ENCODE peak calls at places on chromosomes 13 and 19, in ten cellular contexts. L, W, X, M, Z, T, V, S, E and J are unnamed samples.

GRCh38 chr19:52665047-52665446 is 26.9 kb upstream of the ZNF83 start:
- DNase-seq in L (no peak), W (no peak), X (no peak), M (no peak), Z (no peak), T (no peak), V (no peak), S (no peak), E (no peak), J (no peak)

GRCh38 chr13:98581971-98582702 is 5.2 kb upstream of the STK24 start:
- DNase-seq in L (no peak), W (no peak), X (no peak), M (no peak), Z (no peak), T (no peak), V (peak; percentile 21), S (no peak), E (no peak), J (no peak)

GRCh38 chr19:41431426-41432386 is 4.5 kb upstream of the B3GNT8 start:
- DNase-seq in L (no peak), W (no peak), X (no peak), M (peak; percentile 71), Z (peak; percentile 83), T (peak; percentile 35), V (peak; percentile 29), S (peak; percentile 51), E (no peak), J (peak; percentile 15)

GRCh38 chr13:45370922-45371406 is 30.0 kb upstream of the TPT1 start:
- DNase-seq in L (peak; percentile 90), W (peak; percentile 72), X (peak; percentile 65), M (peak; percentile 71), Z (peak; percentile 73), T (peak; percentile 69), V (peak; percentile 43), S (peak; percentile 93), E (peak; percentile 65), J (peak; percentile 67)

GRCh38 chr13:24500977-24501376 is 11.6 kb downstream of the PARP4 start:
- DNase-seq in L (no peak), W (no peak), X (no peak), M (no peak), Z (no peak), T (peak; percentile 59), V (no peak), S (no peak), E (no peak), J (no peak)

GRCh38 chr13:96449920-96450319 is 360.0 kb downstream of the HS6ST3 start:
- DNase-seq in L (no peak), W (no peak), X (no peak), M (no peak), Z (no peak), T (no peak), V (no peak), S (no peak), E (no peak), J (no peak)

GRCh38 chr19:49282184-49282583 is 42.8 kb downstream of the SLC6A16 start:
- DNase-seq in L (no peak), W (no peak), X (no peak), M (no peak), Z (no peak), T (no peak), V (no peak), S (no peak), E (no peak), J (no peak)

GRCh38 chr19:58543826-58544590 is at the start of gene TRIM28:
- DNase-seq in L (peak; percentile 97), W (peak; percentile 99), X (peak; percentile 100), M (peak; percentile 98), Z (peak; percentile 98), T (peak; percentile 99), V (peak; percentile 100), S (peak; percentile 98), E (peak; percentile 99), J (peak; percentile 100)

GRCh38 chr19:13899393-13899792 is 6.5 kb downstream of the BRME1 start:
- DNase-seq in L (no peak), W (no peak), X (no peak), M (no peak), Z (no peak), T (no peak), V (no peak), S (no peak), E (no peak), J (no peak)

GRCh38 chr19:719081-719512 is 10.4 kb downstream of the PALM start:
- DNase-seq in L (no peak), W (peak; percentile 67), X (no peak), M (no peak), Z (no peak), T (no peak), V (no peak), S (peak; percentile 43), E (no peak), J (no peak)

DNA sequence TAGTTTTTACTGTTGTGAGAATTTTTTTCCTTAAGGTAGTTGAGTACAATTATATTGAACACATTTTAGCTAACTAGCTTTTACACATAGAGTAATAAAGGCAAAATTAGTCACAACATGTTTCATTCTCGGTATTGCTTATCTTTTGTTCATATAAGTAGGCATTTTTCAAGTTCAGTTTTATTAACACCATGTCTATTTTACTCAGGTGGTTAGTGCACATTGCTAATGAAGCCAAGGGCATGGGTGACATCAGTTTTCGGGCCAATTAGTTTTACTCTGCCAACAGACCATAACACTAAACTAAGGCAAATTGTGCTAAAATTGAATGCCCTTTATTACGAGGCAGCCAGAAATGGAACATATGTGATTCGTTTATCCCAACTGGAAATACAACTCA is 19.6 kb upstream of the PCDH17 start:
- DNase-seq in L (no peak), W (no peak), X (no peak), M (no peak), Z (no peak), T (no peak), V (no peak), S (no peak), E (no peak), J (no peak)
- TF ChIP-seq CTCF in L (no peak), W (no peak), X (no peak), M (no peak), Z (no peak), T (no peak), V (no peak), S (no peak), E (no peak), J (no peak)

GRCh38 chr13:93767917-93768422 is 541.4 kb downstream of the GPC6 start:
- DNase-seq in L (no peak), W (no peak), X (no peak), M (peak; percentile 22), Z (no peak), T (no peak), V (no peak), S (no peak), E (no peak), J (no peak)
- TF ChIP-seq CTCF in L (no peak), W (no peak), X (no peak), M (no peak), Z (no peak), T (no peak), V (no peak), S (no peak), E (no peak), J (no peak)

GRCh38 chr13:27826379-27827353 is 34.4 kb downstream of the GSX1 start:
- DNase-seq in L (peak; percentile 91), W (peak; percentile 79), X (peak; percentile 69), M (peak; percentile 75), Z (peak; percentile 76), T (peak; percentile 87), V (peak; percentile 77), S (peak; percentile 93), E (peak; percentile 89), J (peak; percentile 84)
- TF ChIP-seq CTCF in L (peak; percentile 97), W (peak; percentile 88), X (peak; percentile 78), M (peak; percentile 86), Z (peak; percentile 92), T (peak; percentile 95), V (peak; percentile 97), S (peak; percentile 87), E (peak; percentile 94), J (peak; percentile 95)

GRCh38 chr19:28981994-28982393 is 231.0 kb downstream of the UQCRFS1 start:
- DNase-seq in L (no peak), W (no peak), X (no peak), M (no peak), Z (no peak), T (no peak), V (no peak), S (no peak), E (no peak), J (no peak)

GRCh38 chr19:28980236-28980868 is 232.6 kb downstream of the UQCRFS1 start:
- DNase-seq in L (peak; percentile 73), W (no peak), X (no peak), M (no peak), Z (no peak), T (no peak), V (no peak), S (peak; percentile 70), E (no peak), J (no peak)

GRCh38 chr19:28972144-28972543 is 240.8 kb downstream of the UQCRFS1 start:
- DNase-seq in L (no peak), W (no peak), X (no peak), M (no peak), Z (no peak), T (no peak), V (no peak), S (no peak), E (no peak), J (no peak)

DNA sequence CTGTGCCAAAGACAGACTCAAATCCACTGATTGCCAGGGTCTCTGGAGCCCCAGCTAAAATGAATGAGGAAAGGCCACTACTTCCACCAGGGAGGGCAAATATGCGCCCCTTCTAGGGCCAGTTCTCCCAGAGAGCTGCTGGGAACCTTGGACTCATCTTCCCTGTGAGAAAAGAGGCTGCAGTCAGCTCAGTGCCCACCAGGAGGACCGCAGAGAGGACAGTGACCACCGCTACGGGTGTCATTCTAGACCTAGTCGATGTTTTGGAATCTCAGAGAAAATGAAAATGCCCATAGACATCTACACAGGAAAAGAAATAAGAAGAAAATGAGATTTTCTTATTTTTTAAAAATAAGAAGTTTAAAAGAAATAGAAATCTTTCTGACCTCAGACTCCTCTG is 235.1 kb downstream of the UQCRFS1 start:
- DNase-seq in L (no peak), W (no peak), X (no peak), M (no peak), Z (no peak), T (no peak), V (no peak), S (peak; percentile 54), E (no peak), J (no peak)
- TF ChIP-seq CTCF in L (peak; percentile 61), W (no peak), X (no peak), M (no peak), Z (no peak), T (no peak), V (no peak), S (peak; percentile 25), E (peak; percentile 34), J (no peak)

DNA sequence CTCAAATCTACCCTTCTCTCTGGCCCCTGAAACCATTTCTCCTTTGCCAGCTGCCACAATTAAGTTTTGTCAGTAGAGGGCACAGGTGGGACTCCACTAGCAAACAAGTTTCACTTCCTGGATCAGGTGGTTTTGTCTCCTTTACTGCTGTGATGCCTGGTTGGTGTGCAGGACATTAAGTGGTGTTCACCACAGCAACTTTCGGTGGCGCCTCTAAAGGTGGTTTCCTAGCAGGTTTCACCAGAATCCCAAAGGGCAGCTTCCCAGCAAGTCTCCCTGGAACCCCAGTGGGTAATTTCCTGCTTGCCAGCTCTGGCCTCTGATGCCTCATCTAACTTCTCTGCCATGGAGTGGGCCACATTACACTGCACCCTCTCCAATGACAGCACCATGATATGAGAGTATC is 16.6 kb downstream of the MED4 start:
- DNase-seq in L (no peak), W (no peak), X (no peak), M (no peak), Z (no peak), T (peak; percentile 24), V (peak; percentile 57), S (peak; percentile 20), E (no peak), J (peak; percentile 52)
- TF ChIP-seq CTCF in L (peak; percentile 46), W (no peak), X (no peak), M (peak; percentile 18), Z (peak; percentile 32), T (peak; percentile 24), V (peak; percentile 7), S (peak; percentile 25), E (peak; percentile 18), J (peak; percentile 41)